ENCODE peak calls at places on chromosome 2, in eight cellular contexts. One of them, this sample, is unnamed.

GRCh38 chr2:108554530-108554929 is 20.3 kb downstream of the LIMS1 start:
- DNase-seq in NCI-H2107: no peak
- DNase-seq in stimulated activated CD8-positive, alpha-beta memory T cell treated with anti-CD3 and anti-CD28 coated beads, Interleukin-4, amount 100 ng/mL, for 1 hour: no peak
- DNase-seq in right cardiac atrium: peak; percentile 37
- DNase-seq in NCI-H446 treated with DMSO at 0.1 percent for 48 hours: no peak
- DNase-seq in MCF 10A: no peak
- DNase-seq in NCI-H1092 treated with DMSO at 0.1 percent for 48 hours: no peak
- DNase-seq in AG08396: no peak
- DNase-seq in this sample: no peak

GRCh38 chr2:3131636-3132326 is 245.8 kb downstream of the EIPR1 start:
- DNase-seq in NCI-H446 treated with DMSO at 0.1 percent for 48 hours: no peak
- DNase-seq in NCI-H1092 treated with DMSO at 0.1 percent for 48 hours: peak; percentile 7
- DNase-seq in AG08396: no peak
- DNase-seq in NCI-H2107: no peak
- DNase-seq in stimulated activated CD8-positive, alpha-beta memory T cell treated with anti-CD3 and anti-CD28 coated beads, Interleukin-4, amount 100 ng/mL, for 1 hour: no peak
- DNase-seq in right cardiac atrium: no peak
- DNase-seq in MCF 10A: no peak
- DNase-seq in this sample: no peak

GRCh38 chr2:177906041-177906718 is 166.4 kb downstream of the PDE11A start:
- DNase-seq in NCI-H1092 treated with DMSO at 0.1 percent for 48 hours: peak; percentile 12
- DNase-seq in MCF 10A: peak; percentile 70
- DNase-seq in right cardiac atrium: peak; percentile 35
- DNase-seq in AG08396: peak; percentile 69
- DNase-seq in NCI-H2107: peak; percentile 61
- DNase-seq in NCI-H446 treated with DMSO at 0.1 percent for 48 hours: no peak
- DNase-seq in stimulated activated CD8-positive, alpha-beta memory T cell treated with anti-CD3 and anti-CD28 coated beads, Interleukin-4, amount 100 ng/mL, for 1 hour: peak; percentile 17
- DNase-seq in this sample: peak; percentile 74

GRCh38 chr2:100276716-100277115 is 45.6 kb downstream of the LONRF2 start:
- DNase-seq in NCI-H1092 treated with DMSO at 0.1 percent for 48 hours: no peak
- DNase-seq in right cardiac atrium: no peak
- DNase-seq in NCI-H2107: no peak
- DNase-seq in MCF 10A: no peak
- DNase-seq in NCI-H446 treated with DMSO at 0.1 percent for 48 hours: no peak
- DNase-seq in stimulated activated CD8-positive, alpha-beta memory T cell treated with anti-CD3 and anti-CD28 coated beads, Interleukin-4, amount 100 ng/mL, for 1 hour: no peak
- DNase-seq in AG08396: no peak
- DNase-seq in this sample: no peak

GRCh38 chr2:36376992-36377738 is 21.6 kb downstream of the CRIM1 start:
- DNase-seq in MCF 10A: peak; percentile 85
- DNase-seq in AG08396: no peak
- DNase-seq in NCI-H2107: no peak
- DNase-seq in NCI-H1092 treated with DMSO at 0.1 percent for 48 hours: no peak
- DNase-seq in stimulated activated CD8-positive, alpha-beta memory T cell treated with anti-CD3 and anti-CD28 coated beads, Interleukin-4, amount 100 ng/mL, for 1 hour: no peak
- DNase-seq in right cardiac atrium: no peak
- DNase-seq in NCI-H446 treated with DMSO at 0.1 percent for 48 hours: no peak
- DNase-seq in this sample: no peak

GRCh38 chr2:145460151-145460550 is 940.2 kb upstream of the ZEB2 start:
- DNase-seq in right cardiac atrium: no peak
- DNase-seq in AG08396: no peak
- DNase-seq in stimulated activated CD8-positive, alpha-beta memory T cell treated with anti-CD3 and anti-CD28 coated beads, Interleukin-4, amount 100 ng/mL, for 1 hour: no peak
- DNase-seq in MCF 10A: no peak
- DNase-seq in NCI-H1092 treated with DMSO at 0.1 percent for 48 hours: no peak
- DNase-seq in NCI-H446 treated with DMSO at 0.1 percent for 48 hours: peak; percentile 56
- DNase-seq in NCI-H2107: no peak
- DNase-seq in this sample: no peak

GRCh38 chr2:174711206-174711605 is 53.1 kb downstream of the CHRNA1 start:
- DNase-seq in AG08396: peak; percentile 66
- DNase-seq in right cardiac atrium: no peak
- DNase-seq in NCI-H446 treated with DMSO at 0.1 percent for 48 hours: no peak
- DNase-seq in stimulated activated CD8-positive, alpha-beta memory T cell treated with anti-CD3 and anti-CD28 coated beads, Interleukin-4, amount 100 ng/mL, for 1 hour: no peak
- DNase-seq in NCI-H1092 treated with DMSO at 0.1 percent for 48 hours: no peak
- DNase-seq in MCF 10A: no peak
- DNase-seq in NCI-H2107: no peak
- DNase-seq in this sample: no peak

GRCh38 chr2:207815254-207815653 is 45.5 kb upstream of the FZD5 start:
- DNase-seq in NCI-H2107: no peak
- DNase-seq in MCF 10A: no peak
- DNase-seq in AG08396: no peak
- DNase-seq in stimulated activated CD8-positive, alpha-beta memory T cell treated with anti-CD3 and anti-CD28 coated beads, Interleukin-4, amount 100 ng/mL, for 1 hour: no peak
- DNase-seq in right cardiac atrium: no peak
- DNase-seq in NCI-H446 treated with DMSO at 0.1 percent for 48 hours: no peak
- DNase-seq in NCI-H1092 treated with DMSO at 0.1 percent for 48 hours: no peak
- DNase-seq in this sample: no peak

GRCh38 chr2:10839813-10840212 is 27.2 kb upstream of the PDIA6 start:
- DNase-seq in AG08396: peak; percentile 43
- DNase-seq in NCI-H1092 treated with DMSO at 0.1 percent for 48 hours: no peak
- DNase-seq in right cardiac atrium: no peak
- DNase-seq in NCI-H2107: no peak
- DNase-seq in MCF 10A: peak; percentile 30
- DNase-seq in NCI-H446 treated with DMSO at 0.1 percent for 48 hours: no peak
- DNase-seq in stimulated activated CD8-positive, alpha-beta memory T cell treated with anti-CD3 and anti-CD28 coated beads, Interleukin-4, amount 100 ng/mL, for 1 hour: no peak
- DNase-seq in this sample: no peak

GRCh38 chr2:9649261-9649660 is 18.5 kb upstream of the YWHAQ start:
- DNase-seq in NCI-H2107: no peak
- DNase-seq in NCI-H446 treated with DMSO at 0.1 percent for 48 hours: no peak
- DNase-seq in AG08396: no peak
- DNase-seq in stimulated activated CD8-positive, alpha-beta memory T cell treated with anti-CD3 and anti-CD28 coated beads, Interleukin-4, amount 100 ng/mL, for 1 hour: no peak
- DNase-seq in right cardiac atrium: no peak
- DNase-seq in MCF 10A: no peak
- DNase-seq in NCI-H1092 treated with DMSO at 0.1 percent for 48 hours: no peak
- DNase-seq in this sample: no peak

GRCh38 chr2:121052023-121052422 is 233.0 kb downstream of the TFCP2L1 start:
- DNase-seq in NCI-H446 treated with DMSO at 0.1 percent for 48 hours: no peak
- DNase-seq in AG08396: no peak
- DNase-seq in NCI-H1092 treated with DMSO at 0.1 percent for 48 hours: no peak
- DNase-seq in stimulated activated CD8-positive, alpha-beta memory T cell treated with anti-CD3 and anti-CD28 coated beads, Interleukin-4, amount 100 ng/mL, for 1 hour: no peak
- DNase-seq in MCF 10A: no peak
- DNase-seq in NCI-H2107: no peak
- DNase-seq in right cardiac atrium: peak; percentile 67
- DNase-seq in this sample: no peak

GRCh38 chr2:158142165-158142564 is 40.5 kb downstream of the UPP2 start:
- DNase-seq in stimulated activated CD8-positive, alpha-beta memory T cell treated with anti-CD3 and anti-CD28 coated beads, Interleukin-4, amount 100 ng/mL, for 1 hour: no peak
- DNase-seq in AG08396: no peak
- DNase-seq in MCF 10A: no peak
- DNase-seq in NCI-H446 treated with DMSO at 0.1 percent for 48 hours: no peak
- DNase-seq in NCI-H2107: no peak
- DNase-seq in right cardiac atrium: no peak
- DNase-seq in NCI-H1092 treated with DMSO at 0.1 percent for 48 hours: no peak
- DNase-seq in this sample: no peak

GRCh38 chr2:239109041-239109915 is 261.4 kb downstream of the TWIST2 start:
- DNase-seq in right cardiac atrium: no peak
- DNase-seq in NCI-H1092 treated with DMSO at 0.1 percent for 48 hours: peak; percentile 16
- DNase-seq in stimulated activated CD8-positive, alpha-beta memory T cell treated with anti-CD3 and anti-CD28 coated beads, Interleukin-4, amount 100 ng/mL, for 1 hour: no peak
- DNase-seq in NCI-H2107: no peak
- DNase-seq in MCF 10A: peak; percentile 66
- DNase-seq in NCI-H446 treated with DMSO at 0.1 percent for 48 hours: no peak
- DNase-seq in AG08396: no peak
- DNase-seq in this sample: no peak

GRCh38 chr2:160493227-160494028 is at the start of gene RBMS1:
- DNase-seq in stimulated activated CD8-positive, alpha-beta memory T cell treated with anti-CD3 and anti-CD28 coated beads, Interleukin-4, amount 100 ng/mL, for 1 hour: peak; percentile 18
- DNase-seq in NCI-H446 treated with DMSO at 0.1 percent for 48 hours: no peak
- DNase-seq in NCI-H2107: no peak
- DNase-seq in MCF 10A: peak; percentile 57
- DNase-seq in right cardiac atrium: peak; percentile 71
- DNase-seq in NCI-H1092 treated with DMSO at 0.1 percent for 48 hours: peak; percentile 76
- DNase-seq in AG08396: peak; percentile 70
- DNase-seq in this sample: peak; percentile 45

GRCh38 chr2:66717491-66717890 is 282.6 kb downstream of the MEIS1 start:
- DNase-seq in right cardiac atrium: no peak
- DNase-seq in MCF 10A: no peak
- DNase-seq in NCI-H446 treated with DMSO at 0.1 percent for 48 hours: peak; percentile 68
- DNase-seq in NCI-H1092 treated with DMSO at 0.1 percent for 48 hours: no peak
- DNase-seq in stimulated activated CD8-positive, alpha-beta memory T cell treated with anti-CD3 and anti-CD28 coated beads, Interleukin-4, amount 100 ng/mL, for 1 hour: no peak
- DNase-seq in AG08396: no peak
- DNase-seq in NCI-H2107: no peak
- DNase-seq in this sample: no peak

GRCh38 chr2:48007699-48008268 is 101.5 kb upstream of the FBXO11 start:
- DNase-seq in NCI-H446 treated with DMSO at 0.1 percent for 48 hours: no peak
- DNase-seq in stimulated activated CD8-positive, alpha-beta memory T cell treated with anti-CD3 and anti-CD28 coated beads, Interleukin-4, amount 100 ng/mL, for 1 hour: no peak
- DNase-seq in MCF 10A: no peak
- DNase-seq in NCI-H1092 treated with DMSO at 0.1 percent for 48 hours: no peak
- DNase-seq in NCI-H2107: no peak
- DNase-seq in AG08396: no peak
- DNase-seq in right cardiac atrium: no peak
- DNase-seq in this sample: no peak

This sample was measured in stimulated activated CD4-positive, alpha-beta T cell treated with anti-CD3 and anti-CD28 coated beads, Interleukin-1b, Interleukin-23, amount 100 ng/mL, for 48 hours.